ENCODE peak calls at places on chromosomes 5 and 9, in six cellular contexts. X is PC-9, N is lung, J is heart left ventricle, A is right atrium auricular region, C is brain microvascular endothelial cell. P is an unnamed sample.

GRCh38 chr9:86945868-86946711 is 1.2 kb downstream of the GAS1 start:
- DNase-seq in X (peak; percentile 41), A (no peak), N (peak; percentile 49), J (peak; percentile 82), C (peak; percentile 46), P (peak; percentile 60)

GRCh38 chr5:1430121-1430795 is 15.0 kb downstream of the SLC6A3 start:
- DNase-seq in A (no peak), C (no peak), X (no peak), N (no peak), J (no peak), P (no peak)

GRCh38 chr5:126970517-126971017 is 59.8 kb downstream of the MARCHF3 start:
- DNase-seq in J (no peak), C (peak; percentile 36), A (no peak), N (no peak), X (peak; percentile 57), P (no peak)

GRCh38 chr5:77168884-77169254 is 41.6 kb upstream of the PDE8B start:
- DNase-seq in J (peak; percentile 48), C (peak; percentile 20), N (no peak), A (no peak), X (peak; percentile 91), P (no peak)

GRCh38 chr5:5497132-5497748 is 74.8 kb downstream of the ICE1 start:
- DNase-seq in C (peak; percentile 56), J (peak; percentile 65), X (no peak), N (peak; percentile 48), A (peak; percentile 68), P (no peak)

GRCh38 chr9:127884427-127884911 is 7.0 kb upstream of the AK1 start:
- DNase-seq in J (peak; percentile 77), X (no peak), C (no peak), A (no peak), N (no peak), P (no peak)

GRCh38 chr5:10289353-10289752 is 18.3 kb downstream of the CMBL start:
- DNase-seq in C (no peak), A (no peak), X (peak; percentile 57), J (peak; percentile 51), N (no peak), P (no peak)

GRCh38 chr9:78001946-78002731 is 29.5 kb downstream of the GNAQ start:
- DNase-seq in C (no peak), A (no peak), X (no peak), J (no peak), N (no peak), P (no peak)

GRCh38 chr9:112496074-112496722 is 9.6 kb downstream of the KIAA1958 start:
- DNase-seq in N (no peak), J (no peak), C (no peak), A (no peak), X (no peak), P (no peak)

GRCh38 chr5:174750720-174751119 is 26.3 kb downstream of the MSX2 start:
- DNase-seq in C (peak; percentile 23), J (no peak), N (no peak), X (no peak), A (no peak), P (no peak)

GRCh38 chr5:161333194-161333880 is 213.2 kb downstream of the GABRB2 start:
- DNase-seq in N (no peak), C (no peak), X (no peak), A (no peak), J (no peak), P (no peak)

GRCh38 chr5:161332343-161332742 is 214.2 kb downstream of the GABRB2 start:
- DNase-seq in C (no peak), X (no peak), N (no peak), J (no peak), A (no peak), P (no peak)
- H3K27ac ChIP-seq in C (no peak overlapping the region), X (no peak overlapping the region), N (no peak overlapping the region), J (no peak overlapping the region), A (no peak overlapping the region), P (no peak overlapping the region)

GRCh38 chr5:173457482-173457881 is 129.3 kb upstream of the STC2 start:
- DNase-seq in C (no peak), J (peak; percentile 51), N (no peak), X (no peak), A (no peak), P (no peak)

GRCh38 chr5:173454381-173454763 is 126.2 kb upstream of the STC2 start:
- DNase-seq in C (peak; percentile 89), N (no peak), X (peak; percentile 74), A (no peak), J (no peak), P (no peak)

GRCh38 chr5:173454764-173455598 is 126.8 kb upstream of the STC2 start:
- DNase-seq in X (peak; percentile 98), C (peak; percentile 99), J (peak; percentile 63), N (no peak), A (peak; percentile 83), P (peak; percentile 78)

GRCh38 chr5:173456751-173457171 is 128.5 kb upstream of the STC2 start:
- DNase-seq in N (no peak), C (peak; percentile 85), X (peak; percentile 94), J (no peak), A (no peak), P (no peak)

DNA sequence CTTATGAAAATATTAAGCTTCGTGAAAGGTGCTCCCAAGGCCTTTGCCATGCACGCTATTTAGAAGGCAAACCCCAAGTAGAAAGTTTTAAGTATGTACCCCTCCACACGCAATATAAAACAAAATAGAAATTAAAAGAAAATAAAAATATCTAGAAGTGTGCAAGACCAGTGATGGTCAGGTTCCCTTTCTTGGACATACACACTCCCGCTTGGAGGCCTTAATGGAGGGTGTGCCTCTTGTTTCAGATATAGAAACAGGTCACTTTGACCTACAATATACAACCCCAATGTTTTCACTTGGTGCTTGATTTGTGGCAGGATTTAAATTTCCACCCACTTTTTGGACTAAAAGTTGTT is 127.4 kb upstream of the STC2 start:
- DNase-seq in N (no peak), X (no peak), C (no peak), J (no peak), A (no peak), P (no peak)
- H3K27ac ChIP-seq in N (peak overlapping the region; percentile 90), X (peak overlapping the region; percentile 100), C (peak overlapping the region; percentile 99), J (peak overlapping the region; percentile 70), A (peak overlapping the region; percentile 92), P (peak overlapping the region; percentile 96)

GRCh38 chr5:72519191-72519590 is 12.0 kb upstream of the ZNF366 start:
- DNase-seq in A (no peak), N (no peak), J (no peak), X (no peak), C (no peak), P (no peak)

GRCh38 chr5:72515211-72515610 is 8.0 kb upstream of the ZNF366 start:
- DNase-seq in N (no peak), X (peak; percentile 68), C (no peak), J (no peak), A (no peak), P (no peak)

GRCh38 chr5:72522607-72523006 is 15.4 kb upstream of the ZNF366 start:
- DNase-seq in X (no peak), N (no peak), J (no peak), C (no peak), A (no peak), P (no peak)

GRCh38 chr5:72516916-72517315 is 9.7 kb upstream of the ZNF366 start:
- DNase-seq in N (no peak), X (no peak), J (no peak), A (no peak), C (no peak), P (no peak)

GRCh38 chr5:72517961-72518690 is 10.9 kb upstream of the ZNF366 start:
- DNase-seq in N (peak; percentile 47), A (peak; percentile 80), J (peak; percentile 73), C (no peak), X (no peak), P (no peak)
- H3K27ac ChIP-seq in N (peak overlapping the region; percentile 55), A (peak overlapping the region; percentile 75), J (peak overlapping the region; percentile 62), C (no peak overlapping the region), X (no peak overlapping the region), P (no peak overlapping the region)

GRCh38 chr9:73239868-73240267 is 88.2 kb downstream of the ANXA1 start:
- DNase-seq in C (no peak), N (no peak), A (no peak), J (no peak), X (no peak), P (no peak)

GRCh38 chr9:73237140-73237539 is 85.5 kb downstream of the ANXA1 start:
- DNase-seq in A (no peak), J (no peak), X (no peak), C (no peak), N (no peak), P (no peak)

DNA sequence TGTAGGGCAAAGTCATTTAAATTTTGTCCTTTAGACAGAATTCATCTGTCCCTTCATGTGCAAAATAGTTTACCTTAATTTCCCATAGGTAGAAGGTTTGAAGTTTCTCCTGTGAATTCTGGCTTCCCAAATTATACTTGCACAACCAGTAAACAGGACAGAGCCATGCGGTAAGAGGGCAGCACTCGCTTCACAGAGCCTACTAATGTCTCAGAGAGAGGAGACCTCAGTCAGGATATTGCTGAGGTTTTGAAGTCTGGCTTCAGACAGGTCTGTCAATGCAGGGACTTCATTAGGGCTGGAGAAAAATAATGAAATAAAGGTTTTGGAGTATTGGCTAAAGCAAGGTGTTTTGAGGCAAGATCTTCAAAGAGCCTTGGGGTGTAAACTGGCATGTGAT is 91.4 kb downstream of the ANXA1 start:
- DNase-seq in C (no peak), J (no peak), N (no peak), X (no peak), A (no peak), P (no peak)
- H3K27ac ChIP-seq in C (no peak overlapping the region), J (no peak overlapping the region), N (no peak overlapping the region), X (no peak overlapping the region), A (no peak overlapping the region), P (no peak overlapping the region)

GRCh38 chr5:38553001-38553521 is 3.4 kb downstream of the LIFR start:
- DNase-seq in N (no peak), A (no peak), C (no peak), J (no peak), X (no peak), P (no peak)
- H3K27ac ChIP-seq in N (no peak overlapping the region), A (peak overlapping the region; percentile 33), C (no peak overlapping the region), J (no peak overlapping the region), X (no peak overlapping the region), P (no peak overlapping the region)